ENCODE peak calls at places on chromosomes 7 and 10, in five cellular contexts. U is HFFc6, Z is Calu3, C is H9, N is IMR-90. L is an unnamed sample.

GRCh38 chr7:45890902-45891461 is 2.7 kb downstream of the IGFBP1 start:
- DNase-seq in U (peak), Z (peak), C (no peak), N (peak), L (no peak)

GRCh38 chr7:117085769-117086463 is 132.6 kb downstream of the ST7 start:
- DNase-seq in U (peak), Z (no peak), C (no peak), N (peak), L (peak)

GRCh38 chr7:27096756-27097514 is 1.1 kb upstream of the HOXA1 start:
- DNase-seq in U (peak), Z (no peak), C (no peak), N (peak), L (no peak)

GRCh38 chr10:58065529-58065815 is 202.2 kb downstream of the IPMK start:
- DNase-seq in U (no peak), Z (no peak), C (no peak), N (no peak), L (no peak)

GRCh38 chr10:89550509-89550908 is 15.1 kb upstream of the SLC16A12 start:
- DNase-seq in U (no peak), Z (peak), C (no peak), N (peak), L (no peak)

GRCh38 chr7:108158766-108159165 is 28.6 kb upstream of the LAMB4 start:
- DNase-seq in U (no peak), Z (no peak), C (no peak), N (no peak), L (peak)

GRCh38 chr7:45001826-45002225 is 1.8 kb downstream of the CCM2 start:
- DNase-seq in U (no peak), Z (no peak), C (no peak), N (no peak), L (peak)

GRCh38 chr10:4638116-4638515 is 187.9 kb upstream of the AKR1E2 start:
- DNase-seq in U (no peak), Z (no peak), C (no peak), N (no peak), L (peak)

GRCh38 chr7:3065724-3066143 is 22.1 kb upstream of the CARD11 start:
- DNase-seq in U (no peak), Z (peak), C (peak), N (peak), L (no peak)

GRCh38 chr10:26890956-26891355 is 30.2 kb upstream of the ABI1 start:
- DNase-seq in U (peak), Z (peak), C (peak), N (peak), L (peak)

GRCh38 chr7:28130277-28130676 is 50.3 kb downstream of the JAZF1 start:
- DNase-seq in U (peak), Z (no peak), C (no peak), N (peak), L (no peak)

GRCh38 chr7:150374472-150374871 is 4.7 kb upstream of the ZNF775 start:
- DNase-seq in U (no peak), Z (no peak), C (no peak), N (no peak), L (no peak)

GRCh38 chr7:17085186-17085585 is 203.4 kb upstream of the AGR3 start:
- DNase-seq in U (no peak), Z (no peak), C (no peak), N (no peak), L (no peak)

GRCh38 chr7:7104971-7105370 is 77.4 kb upstream of the C1GALT1 start:
- DNase-seq in U (no peak), Z (no peak), C (no peak), N (no peak), L (no peak)

GRCh38 chr10:97683556-97684357 is 3.3 kb downstream of the AVPI1 start:
- DNase-seq in U (peak), Z (peak), C (peak), N (peak), L (no peak)

GRCh38 chr7:105734233-105734632 is 142.2 kb downstream of the ATXN7L1 start:
- DNase-seq in U (no peak), Z (no peak), C (no peak), N (peak), L (no peak)

GRCh38 chr7:123041085-123041484 is 45.6 kb upstream of the TAS2R16 start:
- DNase-seq in U (no peak), Z (no peak), C (no peak), N (no peak), L (peak)

GRCh38 chr10:84084342-84084741 is 55.0 kb upstream of the GHITM start:
- DNase-seq in U (no peak), Z (no peak), C (no peak), N (no peak), L (no peak)

GRCh38 chr10:373015-373414 is 237.8 kb downstream of the ZMYND11 start:
- DNase-seq in U (no peak), Z (no peak), C (no peak), N (peak), L (no peak)

GRCh38 chr7:156080046-156080445 is 267.8 kb upstream of the SHH start:
- DNase-seq in U (no peak), Z (no peak), C (no peak), N (no peak), L (no peak)

GRCh38 chr7:88337556-88337955 is 30.9 kb upstream of the STEAP4 start:
- DNase-seq in U (peak), Z (no peak), C (no peak), N (peak), L (peak)

GRCh38 chr7:112452102-112452888 is 2.0 kb downstream of the IFRD1 start:
- DNase-seq in U (peak), Z (peak), C (peak), N (peak), L (peak)

GRCh38 chr7:23117841-23118240 is 12.3 kb downstream of the KLHL7 start:
- DNase-seq in U (no peak), Z (no peak), C (no peak), N (peak), L (no peak)

GRCh38 chr7:132815130-132815529 is 238.9 kb upstream of the PLXNA4 start:
- DNase-seq in U (no peak), Z (no peak), C (no peak), N (peak), L (no peak)

GRCh38 chr7:102146989-102147388 is 139.7 kb upstream of the SH2B2 start:
- DNase-seq in U (no peak), Z (no peak), C (no peak), N (peak), L (no peak)

GRCh38 chr10:49287689-49288340 is 11.2 kb upstream of the C10orf71 start:
- DNase-seq in U (no peak), Z (no peak), C (no peak), N (no peak), L (no peak)

GRCh38 chr10:99977916-99978315 is 31.8 kb downstream of the DNMBP start:
- DNase-seq in U (no peak), Z (no peak), C (no peak), N (no peak), L (no peak)

GRCh38 chr10:99975106-99975829 is 34.5 kb downstream of the DNMBP start:
- DNase-seq in U (no peak), Z (no peak), C (no peak), N (no peak), L (no peak)

GRCh38 chr10:99975942-99976809 is 33.6 kb downstream of the DNMBP start:
- DNase-seq in U (no peak), Z (no peak), C (no peak), N (peak), L (peak)

GRCh38 chr10:99976886-99977391 is 32.8 kb downstream of the DNMBP start:
- DNase-seq in U (peak), Z (peak), C (no peak), N (peak), L (peak)

DNA sequence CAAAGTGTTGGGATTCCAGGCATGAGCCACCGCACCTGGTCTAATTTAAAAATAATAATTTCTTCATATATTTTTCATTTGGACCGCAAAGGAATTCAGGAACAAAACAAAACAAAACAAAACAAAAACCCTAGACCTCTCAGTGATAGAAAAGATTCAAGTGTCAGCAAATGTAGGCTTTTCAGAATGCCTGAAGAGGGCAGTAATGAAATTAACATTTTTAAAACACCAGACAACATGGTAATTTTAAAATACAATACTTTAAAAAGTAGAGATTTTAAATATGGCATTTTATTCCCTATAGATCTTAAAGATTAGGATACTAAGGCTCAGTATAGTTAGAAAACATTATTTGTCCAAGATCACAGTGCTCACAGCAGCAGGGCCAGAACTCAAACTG is 36.6 kb downstream of the DNMBP start:
- DNase-seq in U (no peak), Z (no peak), C (no peak), N (no peak), L (no peak)
- TF ChIP-seq CTCF in U (peak), Z (no peak), C (peak), N (peak), L (peak)

GRCh38 chr10:86523348-86523747 is 1.8 kb upstream of the WAPL start:
- DNase-seq in U (no peak), Z (no peak), C (no peak), N (peak), L (no peak)
- TF ChIP-seq CTCF in U (peak), Z (no peak), C (peak), N (peak), L (peak)

DNA sequence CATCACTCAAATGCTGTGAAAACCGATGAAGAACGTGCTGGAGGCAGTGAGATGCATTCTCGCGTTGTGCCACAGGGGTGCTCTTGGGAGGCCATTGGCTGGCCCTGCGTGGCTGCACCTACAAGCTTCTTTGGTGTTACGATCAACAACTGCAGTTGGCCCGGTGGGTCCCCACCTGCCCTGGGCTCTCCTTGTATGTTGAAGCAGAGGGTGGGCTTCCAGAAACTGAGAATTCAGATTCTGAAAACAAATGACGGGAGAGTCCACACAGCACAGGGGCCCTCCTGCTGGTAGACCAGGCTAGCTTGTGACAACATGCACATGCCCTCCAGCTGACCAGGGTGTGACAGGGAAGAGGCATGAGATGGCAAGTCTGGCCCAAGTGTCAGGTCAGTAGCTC is 23.7 kb upstream of the DDC start:
- DNase-seq in U (no peak), Z (no peak), C (peak), N (no peak), L (no peak)
- TF ChIP-seq CTCF in U (peak), Z (peak), C (peak), N (no peak), L (peak)

GRCh38 chr7:99278180-99278579 is 5.5 kb downstream of the MYH16 start:
- DNase-seq in U (no peak), Z (no peak), C (no peak), N (no peak), L (no peak)
- TF ChIP-seq CTCF in U (no peak), Z (no peak), C (no peak), N (no peak), L (peak)

GRCh38 chr10:43263551-43264323 is 3.1 kb downstream of the RASGEF1A start:
- DNase-seq in U (no peak), Z (peak), C (peak), N (no peak), L (no peak)

GRCh38 chr10:43264987-43265798 is 1.7 kb downstream of the RASGEF1A start:
- DNase-seq in U (no peak), Z (no peak), C (no peak), N (no peak), L (no peak)

GRCh38 chr10:43264324-43264986 is 2.4 kb downstream of the RASGEF1A start:
- DNase-seq in U (no peak), Z (no peak), C (no peak), N (no peak), L (no peak)

GRCh38 chr10:43267811-43268210 is 946 bp upstream of the RASGEF1A start:
- DNase-seq in U (no peak), Z (no peak), C (no peak), N (no peak), L (no peak)

DNA sequence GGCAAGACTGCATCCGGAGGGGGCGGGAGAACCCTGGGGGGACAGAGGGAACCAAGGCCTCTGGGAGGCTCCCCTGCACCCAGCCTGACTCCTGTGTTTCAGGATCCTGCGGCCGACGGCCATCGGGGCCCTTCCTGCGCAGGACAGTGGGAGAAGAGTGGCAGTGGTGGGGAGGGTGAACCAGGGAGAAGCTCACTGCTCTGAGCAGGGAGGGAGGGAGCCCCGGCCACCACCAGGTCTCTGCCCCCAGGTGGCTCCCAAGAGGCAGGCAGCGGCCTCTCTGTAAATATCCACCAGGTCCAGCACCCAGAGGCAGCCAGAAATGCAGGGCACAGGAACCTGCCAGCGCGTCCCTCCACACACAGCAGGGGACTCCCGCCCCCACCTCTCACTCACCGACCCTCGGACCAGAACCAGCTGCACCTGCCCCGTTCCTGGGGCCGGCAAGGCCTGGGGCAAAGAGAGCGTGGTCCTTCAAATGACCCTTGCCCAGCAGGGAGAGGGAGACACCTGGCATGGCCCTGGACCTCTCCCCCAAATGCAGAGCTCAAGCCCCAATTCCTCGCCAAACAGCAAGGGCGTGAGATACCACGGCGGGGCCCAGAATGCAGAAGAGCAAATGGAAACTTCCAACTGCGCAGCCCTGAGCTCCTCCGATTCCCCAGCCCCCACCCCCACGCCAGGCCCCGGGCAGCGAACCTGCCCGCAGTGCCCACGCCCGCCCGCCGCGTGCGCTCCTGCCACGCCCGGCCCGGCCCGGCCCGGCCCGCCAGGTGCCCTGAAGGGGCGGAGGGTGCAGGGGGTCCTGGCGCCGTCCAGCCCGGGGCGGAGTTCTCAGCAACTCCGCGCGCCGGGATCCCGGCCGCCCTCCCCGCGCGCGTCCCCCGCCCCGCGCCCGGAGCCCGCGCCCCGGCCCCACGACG is 805 bp downstream of the RASGEF1A start:
- DNase-seq in U (no peak), Z (peak), C (peak), N (no peak), L (no peak)
- TF ChIP-seq CTCF in U (peak), Z (peak), C (peak), N (no peak), L (peak)

DNA sequence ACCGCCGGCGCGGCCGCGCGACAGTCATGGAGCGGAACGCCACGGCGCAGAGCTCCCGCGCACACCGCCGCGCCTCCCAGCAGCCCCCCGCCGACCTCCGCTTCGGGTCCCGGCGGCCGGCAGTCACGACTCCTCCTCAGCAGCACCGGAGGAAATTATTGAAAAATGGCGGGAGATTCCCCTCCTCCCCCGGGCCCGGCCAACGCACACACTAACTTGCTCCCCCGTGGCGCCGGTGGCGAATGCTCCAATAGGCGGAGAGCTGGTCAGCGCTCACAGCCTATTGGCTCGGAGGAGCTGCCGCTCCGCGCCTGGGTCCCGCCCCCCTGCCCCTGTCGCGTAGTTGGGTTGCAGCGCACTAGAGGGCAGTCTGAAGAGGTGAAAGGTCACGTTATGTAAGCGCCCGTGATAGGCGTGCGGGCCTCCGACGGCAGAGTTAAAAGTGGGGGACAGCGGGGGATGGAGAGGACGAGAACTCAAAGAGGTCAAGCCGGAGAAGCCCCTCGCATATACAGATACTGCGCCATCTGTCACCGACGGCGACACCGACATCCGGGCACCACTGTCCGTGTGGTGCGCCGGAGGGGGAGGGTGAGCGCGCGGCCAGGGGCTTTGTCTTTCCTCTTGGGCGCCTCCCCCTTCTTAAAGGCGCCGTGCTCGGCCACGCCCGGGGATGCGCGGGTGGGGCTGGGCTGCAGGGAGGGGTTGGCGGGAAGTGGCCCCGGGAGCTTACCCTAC is at the start of gene BAZ1B:
- DNase-seq in U (peak), Z (peak), C (peak), N (peak), L (peak)
- TF ChIP-seq CTCF in U (peak), Z (no peak), C (peak), N (no peak), L (no peak)

GRCh38 chr10:64091889-64092288 is 570.7 kb downstream of the REEP3 start:
- DNase-seq in U (no peak), Z (peak), C (no peak), N (no peak), L (no peak)
- TF ChIP-seq CTCF in U (no peak), Z (peak), C (peak), N (peak), L (peak)

DNA sequence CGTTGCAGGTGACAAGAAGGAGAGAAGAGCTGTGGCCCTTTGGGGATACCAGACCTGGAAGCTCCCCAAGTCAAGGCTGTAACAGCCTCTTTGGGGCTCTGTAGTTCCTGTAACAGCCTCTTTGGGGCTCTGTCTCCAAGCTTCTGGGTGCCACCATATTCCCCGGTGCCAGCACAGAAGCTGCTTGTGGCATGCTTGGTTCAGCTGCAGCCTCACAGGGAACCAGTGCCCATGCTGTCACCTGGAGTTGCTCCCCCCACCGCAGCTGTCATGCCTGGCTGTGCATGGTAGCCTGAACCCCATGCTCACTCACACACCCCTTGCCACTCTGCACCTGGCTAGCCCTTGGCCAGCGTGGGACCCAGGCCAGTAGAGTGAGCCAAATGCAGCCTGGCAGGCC is 109.1 kb downstream of the ELAPOR2 start:
- DNase-seq in U (no peak), Z (no peak), C (no peak), N (no peak), L (no peak)
- TF ChIP-seq CTCF in U (no peak), Z (no peak), C (no peak), N (no peak), L (no peak)

GRCh38 chr7:94449151-94449725 is 54.5 kb downstream of the COL1A2 start:
- DNase-seq in U (no peak), Z (no peak), C (no peak), N (peak), L (no peak)
- TF ChIP-seq CTCF in U (peak), Z (no peak), C (peak), N (peak), L (peak)

L was measured in foreskin keratinocyte.